ENCODE peak calls at places on chromosome 3, in five cellular contexts. Q is H1, H is IMR-90, M is H9, A is mesendoderm. O is an unnamed sample. For H3K4me1, the result is how much of the 10 kb centered on the place peaks cover.

GRCh38 chr3:9246196-9246595 is 3.2 kb downstream of the SRGAP3 start:
- DNase-seq in Q (no peak), H (no peak), M (peak), A (no peak), O (no peak)

GRCh38 chr3:173217127-173217526 is 76.1 kb upstream of the SPATA16 start:
- DNase-seq in Q (no peak), H (peak), M (no peak), A (peak), O (peak)

GRCh38 chr3:127997016-127997415 is 55.2 kb upstream of the SEC61A1 start:
- DNase-seq in Q (no peak), H (no peak), M (no peak), A (no peak), O (no peak)

GRCh38 chr3:52328536-52329080 is 12.5 kb downstream of the DNAH1 start:
- DNase-seq in Q (no peak), H (no peak), M (no peak), A (no peak), O (no peak)

GRCh38 chr3:53103566-53104296 is 26.5 kb downstream of the RFT1 start:
- DNase-seq in Q (no peak), H (peak), M (no peak), A (no peak), O (no peak)

GRCh38 chr3:13851997-13852637 is 27.8 kb downstream of the WNT7A start:
- DNase-seq in Q (no peak), H (no peak), M (no peak), A (no peak), O (no peak)

GRCh38 chr3:45795882-45796765 is at the start of gene SLC6A20:
- DNase-seq in Q (peak), H (no peak), M (peak), A (peak), O (no peak)

GRCh38 chr3:170751083-170751893 is 118.7 kb downstream of the RPL22L1 start:
- DNase-seq in Q (no peak), H (peak), M (no peak), A (peak), O (peak)

GRCh38 chr3:14405886-14406238 is 3.5 kb downstream of the SLC6A6 start:
- DNase-seq in Q (no peak), H (no peak), M (no peak), A (no peak), O (no peak)

GRCh38 chr3:159280326-159280725 is 478.5 kb downstream of the MFSD1 start:
- DNase-seq in Q (no peak), H (no peak), M (no peak), A (no peak), O (no peak)

GRCh38 chr3:187062526-187063177 is 76.6 kb downstream of the RPL39L start:
- DNase-seq in Q (no peak), H (peak), M (no peak), A (no peak), O (no peak)

GRCh38 chr3:88105325-88105724 is 44.4 kb upstream of the C3orf38 start:
- DNase-seq in Q (no peak), H (no peak), M (no peak), A (no peak), O (no peak)

GRCh38 chr3:85081191-85081895 is 122.6 kb downstream of the CADM2 start:
- DNase-seq in Q (no peak), H (peak), M (no peak), A (peak), O (no peak)

GRCh38 chr3:127389415-127389814 is 101.6 kb upstream of the PRR20G start:
- DNase-seq in Q (no peak), H (no peak), M (no peak), A (peak), O (no peak)

GRCh38 chr3:14286887-14287496 is 108.4 kb downstream of the LSM3 start:
- DNase-seq in Q (no peak), H (no peak), M (no peak), A (no peak), O (no peak)

GRCh38 chr3:114333180-114333922 is 39.5 kb downstream of the TIGIT start:
- DNase-seq in Q (no peak), H (no peak), M (no peak), A (no peak), O (no peak)

GRCh38 chr3:107999215-107999775 is 91.5 kb downstream of the CD47 start:
- DNase-seq in Q (no peak), H (no peak), M (no peak), A (peak), O (no peak)

GRCh38 chr3:184117649-184118048 is 17.5 kb upstream of the EIF2B5 start:
- DNase-seq in Q (no peak), H (no peak), M (no peak), A (no peak), O (no peak)

GRCh38 chr3:16697437-16698258 is 92.4 kb upstream of the DAZL start:
- DNase-seq in Q (no peak), H (peak), M (no peak), A (peak), O (peak)

GRCh38 chr3:57141719-57142118 is 23.4 kb downstream of the IL17RD start:
- DNase-seq in Q (no peak), H (no peak), M (no peak), A (peak), O (no peak)

DNA sequence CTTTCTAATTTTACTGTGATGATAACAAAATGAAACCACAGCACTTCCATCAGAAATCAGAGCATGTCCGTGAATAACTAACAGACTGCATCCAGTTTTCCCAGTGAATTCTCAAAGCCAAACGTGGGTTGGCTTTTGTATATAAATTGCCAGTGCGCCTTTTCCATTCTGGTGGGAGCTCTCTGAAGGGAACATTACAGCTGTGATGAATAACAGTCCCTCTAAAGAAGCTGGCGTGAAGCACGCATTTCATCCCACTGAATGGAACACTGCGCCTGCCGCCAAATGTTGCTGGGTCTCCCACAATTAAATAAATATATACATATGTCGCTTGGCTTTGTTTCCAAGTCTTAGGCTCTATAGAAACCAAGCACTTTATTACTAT is 113.0 kb upstream of the PFN2 start:
- DNase-seq in Q (no peak), H (peak), M (no peak), A (no peak), O (peak)
- H4K8ac ChIP-seq in Q (no peak), H (no peak), M (no peak), A (no peak), O (no peak)

GRCh38 chr3:50227390-50228183 is 8.4 kb upstream of the GNAI2 start:
- DNase-seq in Q (peak), H (peak), M (peak), A (peak), O (peak)

GRCh38 chr3:50230106-50230832 is 5.7 kb upstream of the GNAI2 start:
- DNase-seq in Q (no peak), H (no peak), M (no peak), A (no peak), O (no peak)

GRCh38 chr3:50230833-50231125 is 5.2 kb upstream of the GNAI2 start:
- DNase-seq in Q (no peak), H (peak), M (no peak), A (no peak), O (no peak)

GRCh38 chr3:50231581-50231980 is 4.4 kb upstream of the GNAI2 start:
- DNase-seq in Q (no peak), H (no peak), M (no peak), A (no peak), O (no peak)

GRCh38 chr3:50229490-50229889 is 6.5 kb upstream of the GNAI2 start:
- DNase-seq in Q (no peak), H (no peak), M (no peak), A (no peak), O (no peak)
- H2BK5ac ChIP-seq in Q (peak), H (no peak), M (no peak), A (no peak), O (no peak)

GRCh38 chr3:120596116-120596852 is at the start of gene NDUFB4:
- DNase-seq in Q (peak), H (peak), M (peak), A (peak), O (peak)
- H3K4me1 ChIP-seq in Q (under half), H (under half), M (under half), A (under half), O (under half)

DNA sequence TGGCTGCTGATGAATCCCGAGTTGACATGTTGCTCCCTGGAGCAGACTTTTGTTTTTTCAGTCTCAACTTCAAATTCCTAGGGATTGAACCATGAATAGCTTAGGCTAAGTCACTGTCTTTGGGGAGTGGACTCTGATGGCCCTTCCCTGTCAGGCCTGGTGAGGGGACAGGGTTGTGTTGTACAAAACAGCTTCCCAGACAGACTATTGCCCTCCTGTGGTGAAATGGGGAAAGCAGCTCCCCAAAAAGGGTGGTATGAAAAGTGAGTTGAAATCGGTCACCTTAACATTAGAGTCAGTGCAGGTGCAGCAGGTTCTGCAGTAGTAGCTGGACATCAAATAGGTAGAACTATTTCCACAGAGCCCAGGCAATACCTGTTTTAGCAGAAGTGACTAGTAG is 775.6 kb downstream of the ROBO2 start:
- DNase-seq in Q (peak), H (no peak), M (peak), A (peak), O (no peak)
- H4K8ac ChIP-seq in Q (no peak), H (no peak), M (no peak), A (no peak), O (no peak)

GRCh38 chr3:43183456-43183855 is 77.6 kb upstream of the POMGNT2 start:
- DNase-seq in Q (no peak), H (no peak), M (no peak), A (no peak), O (no peak)
- H2BK5ac ChIP-seq in Q (no peak), H (no peak), M (no peak), A (no peak), O (no peak)

GRCh38 chr3:48617559-48617958 is 4.0 kb downstream of the TMEM89 start:
- DNase-seq in Q (no peak), H (no peak), M (no peak), A (no peak), O (no peak)

GRCh38 chr3:48609088-48610005 is at the start of gene UQCRC1:
- DNase-seq in Q (peak), H (peak), M (peak), A (peak), O (peak)

GRCh38 chr3:48619541-48620524 is 1.7 kb downstream of the TMEM89 start:
- DNase-seq in Q (no peak), H (no peak), M (no peak), A (no peak), O (no peak)

GRCh38 chr3:48612270-48612669 is 2.8 kb upstream of the UQCRC1 start:
- DNase-seq in Q (no peak), H (peak), M (no peak), A (no peak), O (peak)

GRCh38 chr3:48614044-48614443 is 4.6 kb upstream of the UQCRC1 start:
- DNase-seq in Q (no peak), H (peak), M (no peak), A (no peak), O (peak)
- H3K4me1 ChIP-seq in Q (under half), H (under half), M (under half), A (under half), O (under half)

GRCh38 chr3:112688085-112688769 is 47.3 kb upstream of the CCDC80 start:
- DNase-seq in Q (no peak), H (no peak), M (no peak), A (no peak), O (peak)

GRCh38 chr3:112689385-112689784 is 48.4 kb upstream of the CCDC80 start:
- DNase-seq in Q (no peak), H (no peak), M (no peak), A (no peak), O (no peak)

GRCh38 chr3:112688819-112689218 is 47.9 kb upstream of the CCDC80 start:
- DNase-seq in Q (no peak), H (no peak), M (no peak), A (no peak), O (no peak)

GRCh38 chr3:112689989-112690388 is 49.0 kb upstream of the CCDC80 start:
- DNase-seq in Q (no peak), H (no peak), M (no peak), A (no peak), O (no peak)

GRCh38 chr3:112693186-112693585 is 52.2 kb upstream of the CCDC80 start:
- DNase-seq in Q (no peak), H (no peak), M (no peak), A (peak), O (no peak)
- H4K8ac ChIP-seq in Q (no peak), H (no peak), M (no peak), A (no peak), O (no peak)

GRCh38 chr3:50156549-50156948 is 1.4 kb downstream of the SEMA3F start:
- DNase-seq in Q (peak), H (no peak), M (no peak), A (no peak), O (no peak)

GRCh38 chr3:50156991-50157493 is 1.9 kb downstream of the SEMA3F start:
- DNase-seq in Q (peak), H (peak), M (peak), A (no peak), O (peak)

GRCh38 chr3:50154840-50155490 is at the start of gene SEMA3F:
- DNase-seq in Q (peak), H (peak), M (peak), A (peak), O (peak)

GRCh38 chr3:50155491-50155878 is 361 bp downstream of the SEMA3F start:
- DNase-seq in Q (peak), H (no peak), M (no peak), A (no peak), O (no peak)

DNA sequence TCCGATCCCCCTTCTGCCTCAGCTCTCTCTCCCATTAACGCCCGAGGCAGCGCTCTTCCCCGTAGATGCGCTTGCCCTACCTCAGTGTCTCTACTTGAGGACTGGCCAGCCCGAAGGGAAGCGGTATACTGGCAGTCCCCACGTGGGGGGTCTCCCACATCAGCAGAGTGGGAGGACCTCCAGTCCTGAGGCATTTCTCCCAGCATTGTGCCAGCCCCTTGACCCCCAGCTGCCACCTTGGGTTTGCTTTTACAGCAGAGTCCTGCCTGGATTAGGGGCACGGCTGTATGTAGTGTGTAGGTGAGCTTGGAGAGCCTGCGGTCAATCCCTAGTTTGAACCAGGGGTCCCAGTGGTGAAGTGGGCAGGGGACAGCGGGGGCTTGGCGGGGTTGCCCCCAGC is 767 bp downstream of the SEMA3F start:
- DNase-seq in Q (peak), H (no peak), M (no peak), A (no peak), O (peak)
- H2BK5ac ChIP-seq in Q (no peak), H (peak), M (no peak), A (no peak), O (no peak)

DNA sequence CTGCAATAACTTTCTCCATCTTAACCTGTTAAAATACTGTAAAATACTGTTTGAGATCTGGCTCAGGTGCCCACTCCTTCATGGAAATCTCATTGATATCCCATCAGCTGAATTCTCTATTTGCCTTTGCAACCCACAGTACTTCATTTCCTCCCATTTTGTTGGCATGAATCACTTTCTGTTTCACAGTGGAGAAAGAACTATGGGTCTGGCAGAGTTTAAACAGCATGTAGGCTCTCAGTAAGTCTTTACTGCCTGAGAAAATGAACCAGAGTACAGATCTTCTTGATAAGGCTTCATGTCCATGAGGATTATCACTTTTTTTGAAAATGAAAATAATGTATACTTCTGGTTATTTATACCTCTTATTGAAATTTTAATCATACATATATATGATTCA is 245.9 kb downstream of the NAALADL2 start:
- DNase-seq in Q (no peak), H (peak), M (no peak), A (no peak), O (peak)
- H3K4me1 ChIP-seq in Q (under half), H (under half), M (under half), A (under half), O (under half)